ENCODE peak calls at places on chromosomes 2 and 18, in six cellular contexts. L is anterior cingulate cortex; P is Caco-2; G is stimulated activated CD8-positive, alpha-beta memory T cell treated with anti-CD3 and anti-CD28 coated beads, Interleukin-12 subunit alpha, Interleukin-12 subunit beta, amount 100 ng/mL, for 4 hours; Y is NCI-H1092 treated with DMSO at 0.1 percent for 48 hours; E is GM06990. J is an unnamed sample.

GRCh38 chr2:188199716-188200128 is 92.0 kb upstream of the GULP1 start:
- DNase-seq in L (no peak), P (no peak), G (no peak), Y (no peak), E (no peak), J (no peak)

GRCh38 chr18:1394966-1395365 is 490.3 kb downstream of the ADCYAP1 start:
- DNase-seq in L (no peak), P (no peak), G (no peak), Y (no peak), E (no peak), J (no peak)

GRCh38 chr2:38700113-38700780 is 34.3 kb downstream of the GALM start:
- DNase-seq in L (no peak), P (no peak), G (no peak), Y (no peak), E (no peak), J (no peak)

GRCh38 chr18:8754995-8755955 is 49.9 kb downstream of the MTCL1 start:
- DNase-seq in L (no peak), P (no peak), G (no peak), Y (no peak), E (peak; percentile 44), J (no peak)

GRCh38 chr2:13006407-13006806 is 289.7 kb downstream of the TRIB2 start:
- DNase-seq in L (no peak), P (no peak), G (no peak), Y (no peak), E (no peak), J (no peak)

GRCh38 chr2:218257390-218257981 is 3.3 kb upstream of the GPBAR1 start:
- DNase-seq in L (no peak), P (peak; percentile 41), G (peak; percentile 40), Y (no peak), E (peak; percentile 54), J (peak; percentile 63)

GRCh38 chr2:29106241-29106640 is 9.0 kb upstream of the CLIP4 start:
- DNase-seq in L (no peak), P (no peak), G (no peak), Y (no peak), E (no peak), J (no peak)

GRCh38 chr2:226873051-226873620 is 37.3 kb downstream of the RHBDD1 start:
- DNase-seq in L (no peak), P (no peak), G (no peak), Y (no peak), E (peak; percentile 16), J (no peak)

GRCh38 chr2:105417789-105418475 is 19.1 kb upstream of the FHL2 start:
- DNase-seq in L (no peak), P (no peak), G (no peak), Y (no peak), E (no peak), J (no peak)

GRCh38 chr18:44453505-44453904 is 227.2 kb upstream of the SETBP1 start:
- DNase-seq in L (no peak), P (no peak), G (no peak), Y (no peak), E (no peak), J (no peak)

GRCh38 chr2:119233326-119234020 is 9.8 kb downstream of the STEAP3 start:
- DNase-seq in L (no peak), P (no peak), G (no peak), Y (no peak), E (no peak), J (no peak)

GRCh38 chr2:49490710-49491109 is 336.4 kb upstream of the FSHR start:
- DNase-seq in L (no peak), P (peak; percentile 61), G (no peak), Y (peak; percentile 19), E (peak; percentile 6), J (peak; percentile 3)

GRCh38 chr2:23926289-23926749 is 604 bp downstream of the ATAD2B start:
- DNase-seq in L (no peak), P (no peak), G (peak; percentile 25), Y (no peak), E (peak; percentile 80), J (no peak)

GRCh38 chr2:134917219-134917957 is 1.2 kb upstream of the CCNT2 start:
- DNase-seq in L (peak; percentile 20), P (no peak), G (no peak), Y (no peak), E (peak; percentile 28), J (no peak)

GRCh38 chr2:238947920-238948710 is 100.2 kb downstream of the TWIST2 start:
- DNase-seq in L (no peak), P (no peak), G (no peak), Y (no peak), E (no peak), J (no peak)

GRCh38 chr2:14401838-14402237 is 230.7 kb upstream of the LRATD1 start:
- DNase-seq in L (no peak), P (no peak), G (no peak), Y (peak; percentile 90), E (no peak), J (no peak)

GRCh38 chr18:46502444-46502843 is 154.6 kb downstream of the LOXHD1 start:
- DNase-seq in L (no peak), P (no peak), G (no peak), Y (no peak), E (no peak), J (peak; percentile 8)

GRCh38 chr2:218368621-218369153 is 12.0 kb downstream of the CATIP start:
- DNase-seq in L (no peak), P (peak; percentile 60), G (no peak), Y (peak; percentile 69), E (no peak), J (peak; percentile 69)

GRCh38 chr2:44053456-44053855 is 57.7 kb upstream of the LRPPRC start:
- DNase-seq in L (no peak), P (no peak), G (no peak), Y (no peak), E (no peak), J (no peak)

J was measured in HuH-7.